ENCODE peak calls at places on chromosomes 3 and 15, in six cellular contexts. H is right lobe of liver, L is colonic mucosa, K is activated B cell treated with CpG ODN at 0.5 μM for 24 hours, W is pancreas, B is cardiac fibroblast. J is an unnamed sample.
A peak's percentile ranks its signal among the peaks of the same experiment; 100 is the strongest.

GRCh38 chr3:170228093-170228766 is 6.0 kb downstream of the PRKCI start:
- DNase-seq in H (no peak), L (no peak), K (no peak), W (no peak), B (peak; percentile 47), J (no peak)

GRCh38 chr3:58639001-58639400 is 27.6 kb downstream of the FAM3D start:
- DNase-seq in H (no peak), L (no peak), K (no peak), W (no peak), B (peak; percentile 23), J (no peak)

GRCh38 chr3:197718904-197719303 is 17.8 kb downstream of the RUBCN start:
- DNase-seq in H (no peak), L (no peak), K (no peak), W (no peak), B (peak; percentile 94), J (no peak)

GRCh38 chr3:123202451-123202850 is 708 bp downstream of the SEC22A start:
- DNase-seq in H (no peak), L (no peak), K (no peak), W (no peak), B (peak; percentile 10), J (no peak)

GRCh38 chr15:40308844-40309189 is 1.1 kb upstream of the PLCB2 start:
- DNase-seq in H (peak; percentile 78), L (no peak), K (no peak), W (no peak), B (no peak), J (peak; percentile 75)

GRCh38 chr3:62607287-62608029 is 234.1 kb upstream of the FEZF2 start:
- DNase-seq in H (no peak), L (no peak), K (no peak), W (no peak), B (peak; percentile 98), J (no peak)

GRCh38 chr3:32593903-32594525 is 23.4 kb upstream of the DYNC1LI1 start:
- DNase-seq in H (no peak), L (no peak), K (no peak), W (no peak), B (peak; percentile 84), J (no peak)

GRCh38 chr3:40313975-40314860 is 4.7 kb downstream of the EIF1B start:
- DNase-seq in H (no peak), L (no peak), K (no peak), W (no peak), B (peak; percentile 32), J (no peak)

GRCh38 chr15:77045985-77046384 is 24.9 kb downstream of the TSPAN3 start:
- DNase-seq in H (no peak), L (no peak), K (no peak), W (no peak), B (no peak), J (no peak)

GRCh38 chr3:27368831-27369607 is at the start of gene NEK10:
- DNase-seq in H (peak; percentile 95), L (peak; percentile 93), K (peak; percentile 83), W (peak; percentile 88), B (peak; percentile 87), J (peak; percentile 97)

GRCh38 chr3:115800489-115801080 is 177.3 kb downstream of the GAP43 start:
- DNase-seq in H (no peak), L (no peak), K (no peak), W (no peak), B (peak; percentile 91), J (no peak)

GRCh38 chr15:100078511-100079220 is 263.1 kb downstream of the ADAMTS17 start:
- DNase-seq in H (no peak), L (no peak), K (no peak), W (no peak), B (no peak), J (no peak)

GRCh38 chr3:185995352-185995751 is 57.5 kb upstream of the TRA2B start:
- DNase-seq in H (no peak), L (no peak), K (no peak), W (no peak), B (peak; percentile 86), J (no peak)

GRCh38 chr3:141412936-141413354 is 44.6 kb downstream of the ZBTB38 start:
- DNase-seq in H (peak; percentile 94), L (peak; percentile 73), K (no peak), W (peak; percentile 89), B (peak; percentile 84), J (peak; percentile 90)

GRCh38 chr3:195543642-195544536 is 764 bp upstream of the PPP1R2 start:
- DNase-seq in H (peak; percentile 59), L (no peak), K (peak; percentile 23), W (peak; percentile 27), B (peak; percentile 32), J (peak; percentile 80)

GRCh38 chr3:107227091-107227490 is 150.1 kb upstream of the CCDC54 start:
- DNase-seq in H (no peak), L (no peak), K (no peak), W (no peak), B (peak; percentile 64), J (no peak)

GRCh38 chr3:12508316-12508715 is 24.0 kb downstream of the TSEN2 start:
- DNase-seq in H (no peak), L (no peak), K (no peak), W (no peak), B (peak; percentile 100), J (no peak)

GRCh38 chr15:99432271-99433025 is 133.3 kb upstream of the MEF2A start:
- DNase-seq in H (peak; percentile 42), L (no peak), K (peak; percentile 13), W (peak; percentile 13), B (no peak), J (peak; percentile 59)

GRCh38 chr3:171301002-171301401 is 159.2 kb downstream of the TNIK start:
- DNase-seq in H (no peak), L (no peak), K (no peak), W (no peak), B (no peak), J (no peak)

GRCh38 chr15:34014556-34014955 is 24.4 kb downstream of the AVEN start:
- DNase-seq in H (no peak), L (no peak), K (no peak), W (no peak), B (peak; percentile 18), J (no peak)

DNA sequence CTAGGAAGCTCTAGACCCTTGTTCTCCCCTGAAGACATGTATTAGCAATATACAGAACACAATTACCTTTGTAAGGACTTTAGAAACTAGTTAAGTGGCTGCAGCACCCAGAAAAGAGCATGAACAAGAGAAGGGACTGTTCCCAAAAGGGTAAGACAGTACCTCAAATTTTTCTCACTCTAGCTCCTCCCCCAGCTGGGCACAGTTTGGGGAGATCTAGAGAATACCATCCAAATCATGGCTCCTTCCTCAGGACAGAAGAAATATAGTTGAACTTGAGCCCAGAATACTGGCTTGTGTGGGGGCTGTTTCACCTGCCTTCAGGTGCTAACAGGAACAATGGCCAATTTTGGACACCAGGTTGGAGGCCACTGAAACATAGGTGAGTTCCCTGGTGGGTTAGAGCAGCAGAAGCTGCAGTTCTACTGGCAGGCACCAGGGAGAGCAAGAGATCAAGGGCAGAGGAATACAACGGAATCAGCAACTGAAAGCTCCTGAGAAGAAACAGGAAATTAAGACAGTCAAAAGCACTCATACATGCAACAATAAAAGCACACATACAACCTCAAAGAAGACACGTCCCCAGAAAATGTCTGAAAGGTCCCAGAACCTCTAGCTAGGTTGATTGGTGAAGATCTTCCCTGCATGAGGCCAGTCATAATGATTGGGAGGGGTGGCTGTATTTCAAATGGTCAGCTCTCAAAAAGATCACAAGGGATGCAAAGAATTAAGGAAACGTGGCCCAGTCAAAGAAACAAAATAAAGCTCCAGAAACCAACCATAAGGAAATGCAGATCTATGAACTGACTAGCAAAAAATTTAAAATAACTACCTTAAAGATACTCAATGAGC is 104.9 kb upstream of the ASB14 start:
- DNase-seq in H (no peak), L (peak; percentile 57), K (peak; percentile 17), W (peak; percentile 25), B (peak; percentile 69), J (no peak)
- TF ChIP-seq CTCF in H (peak; percentile 80), L (peak; percentile 76), K (peak; percentile 79), W (peak; percentile 64), B (peak; percentile 98), J (peak; percentile 67)

DNA sequence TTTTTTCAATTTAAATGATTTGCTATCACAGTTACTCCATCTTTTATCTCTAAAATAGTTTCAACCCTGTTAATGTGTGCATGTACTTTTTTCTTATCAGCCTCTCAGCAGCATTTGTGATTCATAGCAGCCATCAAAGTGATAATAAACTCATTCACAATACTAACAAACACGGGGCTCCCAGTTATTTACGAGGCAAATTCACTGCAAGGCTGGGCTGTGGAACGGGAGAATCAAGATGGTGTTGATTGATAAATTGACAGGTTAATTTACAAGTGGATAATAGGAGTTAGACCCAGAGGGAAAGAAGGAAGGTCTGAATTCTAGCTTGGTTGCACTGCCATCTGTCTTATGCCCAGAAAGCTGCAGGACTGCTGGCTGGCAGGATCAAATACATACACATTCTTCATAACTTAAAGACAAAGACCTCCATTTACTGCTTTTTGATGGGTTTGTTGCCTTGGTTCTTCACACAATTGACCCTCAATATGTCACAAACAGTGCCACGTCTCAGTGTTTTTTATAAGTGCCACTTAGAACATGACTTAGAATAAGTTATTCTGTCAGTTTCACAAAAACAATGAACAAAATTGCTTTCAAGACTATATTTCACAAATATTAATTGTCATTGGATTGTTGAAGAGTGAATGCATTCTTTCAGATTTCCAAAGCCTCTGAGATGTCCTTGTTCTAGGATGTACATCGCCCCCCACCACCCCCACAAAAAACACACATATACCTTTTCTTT is 562.8 kb downstream of the NR2F2 start:
- DNase-seq in H (no peak), L (no peak), K (no peak), W (no peak), B (peak; percentile 71), J (no peak)
- TF ChIP-seq CTCF in H (peak; percentile 63), L (no peak), K (no peak), W (no peak), B (peak; percentile 74), J (peak; percentile 51)

GRCh38 chr15:72585659-72586058 is 68.8 kb upstream of the GOLGA6B start:
- DNase-seq in H (no peak), L (no peak), K (no peak), W (no peak), B (peak; percentile 50), J (no peak)
- TF ChIP-seq CTCF in H (peak; percentile 6), L (no peak), K (no peak), W (no peak), B (peak; percentile 37), J (no peak)

DNA sequence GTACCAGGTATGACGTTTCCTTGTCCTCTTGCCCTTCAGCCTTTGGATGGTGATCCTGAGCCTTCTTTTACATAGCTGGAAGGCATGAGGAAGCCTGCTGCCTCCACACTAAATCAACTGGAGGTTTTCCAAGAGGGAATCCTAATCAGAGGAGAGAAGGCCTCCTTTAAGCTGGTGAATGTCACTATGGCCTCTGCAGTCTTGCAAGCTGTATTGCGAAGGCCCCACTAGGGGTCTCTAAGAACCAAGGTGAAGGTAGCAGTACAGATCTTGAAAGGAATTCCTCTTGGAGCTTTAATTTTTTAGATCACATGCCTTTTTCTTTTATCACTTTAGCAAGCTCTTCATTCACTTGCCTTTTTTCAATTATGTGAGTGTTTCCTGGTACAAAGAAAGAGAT is 119.2 kb downstream of the GHSR start:
- DNase-seq in H (no peak), L (no peak), K (no peak), W (no peak), B (no peak), J (no peak)
- TF ChIP-seq CTCF in H (no peak), L (no peak), K (no peak), W (no peak), B (no peak), J (no peak)

J was measured in kidney.